ENCODE peak calls at places on chromosome 6, in five cellular contexts. One of them, this sample, is unnamed.

GRCh38 chr6:158706369-158706982 is 56.6 kb downstream of the SYTL3 start:
- DNase-seq in fibroblast of lung: peak; percentile 41
- DNase-seq in lower lobe of right lung: peak; percentile 62
- DNase-seq in dorsolateral prefrontal cortex: peak; percentile 29
- DNase-seq in left lung: no peak
- DNase-seq in this sample: peak; percentile 68

GRCh38 chr6:75855047-75855446 is 106.0 kb downstream of the MYO6 start:
- DNase-seq in fibroblast of lung: peak; percentile 62
- DNase-seq in lower lobe of right lung: no peak
- DNase-seq in dorsolateral prefrontal cortex: peak; percentile 48
- DNase-seq in left lung: no peak
- DNase-seq in this sample: peak; percentile 14

GRCh38 chr6:136739501-136739900 is 52.8 kb downstream of the MAP3K5 start:
- DNase-seq in fibroblast of lung: no peak
- DNase-seq in lower lobe of right lung: no peak
- DNase-seq in dorsolateral prefrontal cortex: no peak
- DNase-seq in left lung: no peak
- DNase-seq in this sample: no peak

GRCh38 chr6:161168281-161168891 is 105.5 kb downstream of the AGPAT4 start:
- DNase-seq in fibroblast of lung: peak; percentile 97
- DNase-seq in lower lobe of right lung: no peak
- DNase-seq in dorsolateral prefrontal cortex: no peak
- DNase-seq in left lung: no peak
- DNase-seq in this sample: peak; percentile 94

GRCh38 chr6:1625352-1625773 is 15.6 kb downstream of the FOXC1 start:
- DNase-seq in fibroblast of lung: no peak
- DNase-seq in lower lobe of right lung: no peak
- DNase-seq in dorsolateral prefrontal cortex: no peak
- DNase-seq in left lung: no peak
- DNase-seq in this sample: no peak

GRCh38 chr6:145815875-145816274 is 1.3 kb upstream of the FBXO30 start:
- DNase-seq in fibroblast of lung: no peak
- DNase-seq in lower lobe of right lung: no peak
- DNase-seq in dorsolateral prefrontal cortex: no peak
- DNase-seq in left lung: no peak
- DNase-seq in this sample: no peak

GRCh38 chr6:157562997-157563396 is 182.0 kb downstream of the ZDHHC14 start:
- DNase-seq in fibroblast of lung: no peak
- DNase-seq in lower lobe of right lung: no peak
- DNase-seq in dorsolateral prefrontal cortex: no peak
- DNase-seq in left lung: no peak
- DNase-seq in this sample: no peak

GRCh38 chr6:52390361-52390727 is 28.4 kb downstream of the PAQR8 start:
- DNase-seq in fibroblast of lung: peak; percentile 80
- DNase-seq in lower lobe of right lung: no peak
- DNase-seq in dorsolateral prefrontal cortex: no peak
- DNase-seq in left lung: no peak
- DNase-seq in this sample: peak; percentile 65

GRCh38 chr6:121666809-121667208 is 231.4 kb downstream of the GJA1 start:
- DNase-seq in fibroblast of lung: peak; percentile 88
- DNase-seq in lower lobe of right lung: no peak
- DNase-seq in dorsolateral prefrontal cortex: no peak
- DNase-seq in left lung: no peak
- DNase-seq in this sample: peak; percentile 14

GRCh38 chr6:156791261-156791850 is 14.2 kb downstream of the ARID1B start:
- DNase-seq in fibroblast of lung: peak; percentile 62
- DNase-seq in lower lobe of right lung: no peak
- DNase-seq in dorsolateral prefrontal cortex: no peak
- DNase-seq in left lung: no peak
- DNase-seq in this sample: no peak

GRCh38 chr6:5851261-5851757 is 155.4 kb downstream of the NRN1 start:
- DNase-seq in fibroblast of lung: peak; percentile 39
- DNase-seq in lower lobe of right lung: peak; percentile 77
- DNase-seq in dorsolateral prefrontal cortex: peak; percentile 81
- DNase-seq in left lung: peak; percentile 85
- DNase-seq in this sample: no peak

DNA sequence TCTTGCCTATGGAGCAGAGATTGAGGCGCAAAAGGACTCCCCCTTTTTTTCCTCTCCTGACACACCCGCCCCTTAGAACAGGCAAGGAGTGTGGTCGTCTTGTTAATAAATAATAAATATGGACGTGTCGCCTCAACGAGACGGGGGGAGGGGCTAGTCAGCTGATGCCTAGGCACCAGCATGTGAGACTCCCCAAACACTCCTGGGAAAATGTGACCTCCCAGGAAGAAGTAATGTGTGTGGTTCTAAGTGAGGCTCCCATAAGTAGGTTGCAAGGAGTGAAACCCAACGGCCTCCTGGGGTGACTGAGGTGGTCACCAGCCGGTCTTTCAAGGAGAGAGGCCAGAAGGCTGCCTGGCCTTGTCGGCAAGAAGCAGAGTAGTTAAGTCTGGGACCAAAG is 1.1 kb upstream of the FAXC start:
- DNase-seq in fibroblast of lung: no peak
- DNase-seq in lower lobe of right lung: no peak
- DNase-seq in dorsolateral prefrontal cortex: no peak
- DNase-seq in left lung: no peak
- DNase-seq in this sample: no peak
- H3K4me3 ChIP-seq in fibroblast of lung: no peak overlapping the region
- H3K4me3 ChIP-seq in lower lobe of right lung: peak overlapping the region; percentile 62
- H3K4me3 ChIP-seq in dorsolateral prefrontal cortex: no peak overlapping the region
- H3K4me3 ChIP-seq in left lung: no peak overlapping the region
- H3K4me3 ChIP-seq in this sample: no peak overlapping the region

GRCh38 chr6:27811383-27811782 is 100.8 kb downstream of the OR2B2 start:
- DNase-seq in fibroblast of lung: no peak
- DNase-seq in lower lobe of right lung: no peak
- DNase-seq in dorsolateral prefrontal cortex: no peak
- DNase-seq in left lung: no peak
- DNase-seq in this sample: no peak
- H3K4me3 ChIP-seq in fibroblast of lung: peak overlapping the region; percentile 82
- H3K4me3 ChIP-seq in lower lobe of right lung: no peak overlapping the region
- H3K4me3 ChIP-seq in dorsolateral prefrontal cortex: no peak overlapping the region
- H3K4me3 ChIP-seq in left lung: no peak overlapping the region
- H3K4me3 ChIP-seq in this sample: peak overlapping the region; percentile 71

DNA sequence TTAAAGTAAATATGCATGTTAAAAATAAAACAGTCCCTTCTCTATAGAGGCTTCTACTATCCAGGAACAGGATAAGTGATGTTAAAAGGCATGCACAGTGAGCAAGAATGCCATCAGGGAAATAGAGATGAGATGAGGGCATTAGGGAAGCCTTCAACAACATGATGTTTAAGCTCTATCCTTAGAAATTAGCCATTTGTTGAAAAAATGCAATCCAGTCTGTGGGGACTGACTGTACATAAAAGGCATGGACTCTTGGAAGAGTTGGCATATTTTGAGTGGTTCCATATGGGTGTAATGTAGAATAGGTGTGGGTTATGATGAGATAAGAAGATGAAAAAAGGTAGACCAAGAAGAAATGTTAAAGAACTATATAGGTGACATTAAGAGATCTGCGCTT is 5.8 kb downstream of the KIAA0319 start:
- DNase-seq in fibroblast of lung: no peak
- DNase-seq in lower lobe of right lung: no peak
- DNase-seq in dorsolateral prefrontal cortex: no peak
- DNase-seq in left lung: no peak
- DNase-seq in this sample: no peak
- H3K4me3 ChIP-seq in fibroblast of lung: no peak overlapping the region
- H3K4me3 ChIP-seq in lower lobe of right lung: no peak overlapping the region
- H3K4me3 ChIP-seq in dorsolateral prefrontal cortex: no peak overlapping the region
- H3K4me3 ChIP-seq in left lung: no peak overlapping the region
- H3K4me3 ChIP-seq in this sample: no peak overlapping the region

GRCh38 chr6:143485967-143486366 is 25.6 kb downstream of the FUCA2 start:
- DNase-seq in fibroblast of lung: no peak
- DNase-seq in lower lobe of right lung: no peak
- DNase-seq in dorsolateral prefrontal cortex: no peak
- DNase-seq in left lung: no peak
- DNase-seq in this sample: peak; percentile 2

GRCh38 chr6:143490244-143490643 is 21.3 kb downstream of the FUCA2 start:
- DNase-seq in fibroblast of lung: no peak
- DNase-seq in lower lobe of right lung: no peak
- DNase-seq in dorsolateral prefrontal cortex: no peak
- DNase-seq in left lung: no peak
- DNase-seq in this sample: no peak

GRCh38 chr6:143486752-143487151 is 24.8 kb downstream of the FUCA2 start:
- DNase-seq in fibroblast of lung: no peak
- DNase-seq in lower lobe of right lung: no peak
- DNase-seq in dorsolateral prefrontal cortex: no peak
- DNase-seq in left lung: no peak
- DNase-seq in this sample: no peak

GRCh38 chr6:143490775-143491174 is 20.7 kb downstream of the FUCA2 start:
- DNase-seq in fibroblast of lung: no peak
- DNase-seq in lower lobe of right lung: no peak
- DNase-seq in dorsolateral prefrontal cortex: no peak
- DNase-seq in left lung: no peak
- DNase-seq in this sample: no peak
- H3K4me3 ChIP-seq in fibroblast of lung: no peak overlapping the region
- H3K4me3 ChIP-seq in lower lobe of right lung: no peak overlapping the region
- H3K4me3 ChIP-seq in dorsolateral prefrontal cortex: no peak overlapping the region
- H3K4me3 ChIP-seq in left lung: no peak overlapping the region
- H3K4me3 ChIP-seq in this sample: no peak overlapping the region

GRCh38 chr6:108152446-108152845 is 13.4 kb upstream of the NR2E1 start:
- DNase-seq in fibroblast of lung: no peak
- DNase-seq in lower lobe of right lung: no peak
- DNase-seq in dorsolateral prefrontal cortex: no peak
- DNase-seq in left lung: no peak
- DNase-seq in this sample: no peak
- H3K4me3 ChIP-seq in fibroblast of lung: no peak overlapping the region
- H3K4me3 ChIP-seq in lower lobe of right lung: no peak overlapping the region
- H3K4me3 ChIP-seq in dorsolateral prefrontal cortex: no peak overlapping the region
- H3K4me3 ChIP-seq in left lung: no peak overlapping the region
- H3K4me3 ChIP-seq in this sample: no peak overlapping the region

DNA sequence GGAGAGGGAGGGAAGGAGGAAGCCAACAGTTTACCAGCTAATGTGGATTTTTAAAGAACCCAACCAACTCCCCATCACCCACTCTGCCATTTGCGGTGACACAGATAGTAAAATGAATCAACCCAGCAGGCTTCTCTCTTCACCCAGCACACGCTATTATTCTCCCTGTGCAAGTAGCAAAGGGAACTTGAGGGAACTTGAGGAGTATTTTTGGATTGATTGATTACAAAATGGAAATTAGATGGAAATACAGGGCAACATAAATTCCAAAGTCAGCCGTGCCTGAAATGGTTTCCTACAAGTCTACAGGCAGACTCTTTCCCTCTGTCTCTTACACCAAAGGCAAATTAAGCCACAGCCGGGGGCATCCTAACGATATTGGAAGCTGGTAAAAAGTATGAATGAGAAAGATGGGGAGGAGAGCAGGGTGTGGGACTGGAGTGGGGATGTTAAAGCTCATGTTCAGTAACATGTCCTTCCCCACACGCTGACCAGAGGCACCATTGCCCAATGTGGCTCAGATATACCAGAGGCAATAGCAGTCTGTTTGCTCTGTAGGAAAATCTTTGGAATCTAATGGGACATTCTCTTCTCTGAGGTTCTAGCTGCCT is 130.0 kb downstream of the SASH1 start:
- DNase-seq in fibroblast of lung: peak; percentile 38
- DNase-seq in lower lobe of right lung: no peak
- DNase-seq in dorsolateral prefrontal cortex: no peak
- DNase-seq in left lung: no peak
- DNase-seq in this sample: no peak
- H3K4me3 ChIP-seq in fibroblast of lung: no peak overlapping the region
- H3K4me3 ChIP-seq in lower lobe of right lung: no peak overlapping the region
- H3K4me3 ChIP-seq in dorsolateral prefrontal cortex: no peak overlapping the region
- H3K4me3 ChIP-seq in left lung: no peak overlapping the region
- H3K4me3 ChIP-seq in this sample: no peak overlapping the region

GRCh38 chr6:45445364-45445748 is 67.6 kb upstream of the SUPT3H start:
- DNase-seq in fibroblast of lung: no peak
- DNase-seq in lower lobe of right lung: no peak
- DNase-seq in dorsolateral prefrontal cortex: no peak
- DNase-seq in left lung: no peak
- DNase-seq in this sample: no peak
- H3K4me3 ChIP-seq in fibroblast of lung: no peak overlapping the region
- H3K4me3 ChIP-seq in lower lobe of right lung: peak overlapping the region; percentile 12
- H3K4me3 ChIP-seq in dorsolateral prefrontal cortex: no peak overlapping the region
- H3K4me3 ChIP-seq in left lung: no peak overlapping the region
- H3K4me3 ChIP-seq in this sample: no peak overlapping the region

GRCh38 chr6:30556006-30556713 is at the start of gene GNL1:
- DNase-seq in fibroblast of lung: peak; percentile 91
- DNase-seq in lower lobe of right lung: peak; percentile 98
- DNase-seq in dorsolateral prefrontal cortex: peak; percentile 89
- DNase-seq in left lung: peak; percentile 96
- DNase-seq in this sample: peak; percentile 86

GRCh38 chr6:30555428-30556005 is 772 bp downstream of the GNL1 start:
- DNase-seq in fibroblast of lung: peak; percentile 44
- DNase-seq in lower lobe of right lung: peak; percentile 65
- DNase-seq in dorsolateral prefrontal cortex: peak; percentile 35
- DNase-seq in left lung: peak; percentile 81
- DNase-seq in this sample: peak; percentile 21

GRCh38 chr6:30554962-30555361 is 1.3 kb downstream of the GNL1 start:
- DNase-seq in fibroblast of lung: no peak
- DNase-seq in lower lobe of right lung: no peak
- DNase-seq in dorsolateral prefrontal cortex: no peak
- DNase-seq in left lung: no peak
- DNase-seq in this sample: no peak

GRCh38 chr6:30556714-30556963 is 350 bp upstream of the GNL1 start:
- DNase-seq in fibroblast of lung: no peak
- DNase-seq in lower lobe of right lung: peak; percentile 93
- DNase-seq in dorsolateral prefrontal cortex: no peak
- DNase-seq in left lung: peak; percentile 90
- DNase-seq in this sample: no peak

DNA sequence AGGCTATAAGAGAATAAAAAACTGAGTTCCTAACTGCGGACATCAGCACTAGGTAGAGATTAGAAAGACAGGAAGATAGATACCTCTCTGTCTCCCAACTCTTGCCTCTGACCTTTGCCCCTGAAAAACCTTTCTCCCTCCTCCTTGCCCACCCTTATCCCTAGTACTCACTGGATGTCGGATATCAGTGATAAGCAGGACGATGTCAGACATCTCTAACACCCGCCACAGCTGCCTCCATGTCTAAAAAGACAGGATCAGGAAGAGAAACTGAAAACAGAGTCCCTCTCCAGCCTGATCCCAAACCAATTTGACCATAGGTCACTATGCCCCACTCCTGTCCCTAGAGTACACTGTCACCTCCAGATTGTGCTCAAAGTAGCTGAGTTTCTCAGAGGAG is 1.9 kb downstream of the GNL1 start:
- DNase-seq in fibroblast of lung: no peak
- DNase-seq in lower lobe of right lung: no peak
- DNase-seq in dorsolateral prefrontal cortex: no peak
- DNase-seq in left lung: no peak
- DNase-seq in this sample: no peak
- H3K4me3 ChIP-seq in fibroblast of lung: no peak overlapping the region
- H3K4me3 ChIP-seq in lower lobe of right lung: peak overlapping the region; percentile 92
- H3K4me3 ChIP-seq in dorsolateral prefrontal cortex: no peak overlapping the region
- H3K4me3 ChIP-seq in left lung: no peak overlapping the region
- H3K4me3 ChIP-seq in this sample: no peak overlapping the region

This sample was measured in MG63.